ENCODE peak calls at places on chromosomes 11 and 22, in five cellular contexts. Z is thoracic aorta; P is CD4-positive, alpha-beta T cell; H is GM12865; L is midbrain. J is an unnamed sample.

GRCh38 chr11:96219981-96220623 is 122.9 kb downstream of the MAML2 start:
- DNase-seq in Z (no peak), P (no peak), H (no peak), L (no peak), J (no peak)

GRCh38 chr22:31230155-31230870 is 18.2 kb downstream of the LIMK2 start:
- DNase-seq in Z (no peak), P (no peak), H (peak; percentile 77), L (no peak), J (no peak)

GRCh38 chr11:35305670-35306382 is 113.5 kb downstream of the SLC1A2 start:
- DNase-seq in Z (no peak), P (peak; percentile 38), H (peak; percentile 71), L (peak; percentile 20), J (no peak)

GRCh38 chr22:17266261-17266971 is 47.2 kb upstream of the ADA2 start:
- DNase-seq in Z (no peak), P (peak; percentile 32), H (no peak), L (peak; percentile 23), J (peak; percentile 57)

GRCh38 chr22:30327864-30328345 is 1.2 kb upstream of the TBC1D10A start:
- DNase-seq in Z (no peak), P (no peak), H (no peak), L (no peak), J (no peak)

GRCh38 chr11:69542314-69543168 is 61.1 kb downstream of the LINC01488 start:
- DNase-seq in Z (no peak), P (no peak), H (no peak), L (no peak), J (no peak)

GRCh38 chr11:133947298-133947905 is 9.4 kb downstream of the IGSF9B start:
- DNase-seq in Z (no peak), P (peak; percentile 57), H (peak; percentile 24), L (peak; percentile 34), J (peak; percentile 79)

GRCh38 chr22:35489225-35489624 is 51.4 kb upstream of the RASD2 start:
- DNase-seq in Z (no peak), P (no peak), H (no peak), L (no peak), J (no peak)

GRCh38 chr22:29707471-29707870 is 12.3 kb upstream of the CABP7 start:
- DNase-seq in Z (no peak), P (no peak), H (no peak), L (no peak), J (no peak)

GRCh38 chr11:82732734-82733443 is 775 bp downstream of the FAM181B start:
- DNase-seq in Z (no peak), P (no peak), H (no peak), L (peak; percentile 44), J (peak; percentile 82)

GRCh38 chr11:78576549-78577097 is 2.0 kb upstream of the NARS2 start:
- DNase-seq in Z (no peak), P (no peak), H (no peak), L (no peak), J (no peak)

GRCh38 chr11:26992031-26992541 is 1.8 kb upstream of the FIBIN start:
- DNase-seq in Z (no peak), P (no peak), H (no peak), L (no peak), J (no peak)

GRCh38 chr11:28461338-28461737 is 353.1 kb downstream of the METTL15 start:
- DNase-seq in Z (no peak), P (no peak), H (no peak), L (no peak), J (no peak)

GRCh38 chr11:128246364-128247234 is 340.8 kb downstream of the ETS1 start:
- DNase-seq in Z (no peak), P (no peak), H (no peak), L (no peak), J (no peak)

GRCh38 chr11:74168838-74169237 is 2.0 kb downstream of the C2CD3 start:
- DNase-seq in Z (no peak), P (no peak), H (no peak), L (no peak), J (no peak)

GRCh38 chr11:131441398-131441797 is 71.0 kb downstream of the NTM start:
- DNase-seq in Z (no peak), P (no peak), H (no peak), L (no peak), J (no peak)

GRCh38 chr11:22456993-22457748 is 119.0 kb downstream of the SLC17A6 start:
- DNase-seq in Z (no peak), P (no peak), H (no peak), L (no peak), J (no peak)